ENCODE peak calls at places on chromosomes 11 and 22, in nine cellular contexts. R is pancreas; Q is activated gamma-delta T cell treated with anti-CD3 and anti-CD28 coated beads, Interleukin-2, amount 50 U/mL, for 16 hours; Z is NCI-H1436; L is omental fat pad; V is activated T-cell treated with anti-CD3 and anti-CD28 coated beads, Interleukin-2, amount 50 U/mL, for 24 hours; B is HL-60; C is CD4-positive, alpha-beta T cell; H is head of caudate nucleus. K is an unnamed sample.

GRCh38 chr11:46380340-46381045 is 976 bp upstream of the MDK start:
- DNase-seq in C (peak; percentile 45), R (peak; percentile 69), H (no peak), B (no peak), Z (peak; percentile 38), L (peak; percentile 48), Q (peak; percentile 38), V (peak; percentile 80), K (peak; percentile 55)

GRCh38 chr11:128297111-128297651 is 290.2 kb downstream of the ETS1 start:
- DNase-seq in V (peak; percentile 51), L (no peak), R (no peak), Q (no peak), Z (peak; percentile 14), C (peak; percentile 52), B (no peak), H (no peak), K (no peak)

GRCh38 chr11:129894281-129895125 is 875 bp downstream of the NFRKB start:
- DNase-seq in C (no peak), Q (no peak), H (peak; percentile 13), Z (no peak), R (no peak), L (no peak), V (no peak), B (no peak), K (no peak)

GRCh38 chr11:81585534-81585933 is 1148.1 kb downstream of the FAM181B start:
- DNase-seq in C (no peak), V (no peak), Z (no peak), R (no peak), Q (no peak), L (no peak), H (no peak), B (no peak), K (no peak)

GRCh38 chr11:99199336-99199735 is 178.6 kb downstream of the CNTN5 start:
- DNase-seq in Z (no peak), R (no peak), C (no peak), B (no peak), Q (no peak), L (no peak), V (no peak), H (no peak), K (no peak)

GRCh38 chr22:25120093-25120561 is 79.5 kb upstream of the CRYBB3 start:
- DNase-seq in Q (no peak), R (peak; percentile 67), V (no peak), Z (peak; percentile 35), H (no peak), L (no peak), B (no peak), C (no peak), K (no peak)

GRCh38 chr11:2290351-2290841 is 11.3 kb downstream of the C11orf21 start:
- DNase-seq in B (no peak), L (peak; percentile 7), Q (no peak), V (no peak), R (no peak), C (no peak), Z (no peak), H (no peak), K (no peak)

GRCh38 chr11:10639350-10639749 is 54.2 kb downstream of the IRAG1 start:
- DNase-seq in L (no peak), H (no peak), C (no peak), R (no peak), V (no peak), Z (no peak), Q (no peak), B (no peak), K (no peak)

GRCh38 chr11:2366271-2366670 is 10.8 kb upstream of the CD81 start:
- DNase-seq in R (no peak), Z (no peak), B (no peak), C (no peak), L (no peak), V (no peak), H (peak; percentile 60), Q (no peak), K (no peak)

GRCh38 chr22:39077513-39077840 is 402 bp downstream of the APOBEC3G start:
- DNase-seq in R (no peak), L (no peak), C (no peak), V (no peak), Q (no peak), H (no peak), B (no peak), Z (no peak), K (no peak)